ENCODE peak calls at places on chromosomes 4 and X, in six cellular contexts. One of them, this sample, is unnamed.

GRCh38 chrX:14039344-14039743 is 9.7 kb upstream of the GEMIN8 start:
- DNase-seq in effector memory CD8-positive, alpha-beta T cell: peak
- DNase-seq in kidney: no peak
- DNase-seq in NCI-H460: peak
- DNase-seq in KG1: peak
- DNase-seq in Karpas-422: peak
- DNase-seq in this sample: peak

GRCh38 chr4:3657917-3658913 is 108.0 kb upstream of the ADRA2C start:
- DNase-seq in KG1: no peak
- DNase-seq in NCI-H460: peak
- DNase-seq in effector memory CD8-positive, alpha-beta T cell: no peak
- DNase-seq in kidney: peak
- DNase-seq in Karpas-422: no peak
- DNase-seq in this sample: no peak

GRCh38 chr4:24262616-24263015 is 321.7 kb downstream of the DHX15 start:
- DNase-seq in effector memory CD8-positive, alpha-beta T cell: no peak
- DNase-seq in kidney: no peak
- DNase-seq in Karpas-422: no peak
- DNase-seq in NCI-H460: no peak
- DNase-seq in KG1: no peak
- DNase-seq in this sample: no peak

GRCh38 chrX:71081348-71082148 is 13.4 kb upstream of the SNX12 start:
- DNase-seq in effector memory CD8-positive, alpha-beta T cell: no peak
- DNase-seq in Karpas-422: no peak
- DNase-seq in KG1: no peak
- DNase-seq in kidney: no peak
- DNase-seq in NCI-H460: no peak
- DNase-seq in this sample: no peak

GRCh38 chr4:143653031-143653430 is 47.4 kb downstream of the FREM3 start:
- DNase-seq in NCI-H460: no peak
- DNase-seq in kidney: no peak
- DNase-seq in Karpas-422: no peak
- DNase-seq in effector memory CD8-positive, alpha-beta T cell: no peak
- DNase-seq in KG1: no peak
- DNase-seq in this sample: no peak

GRCh38 chr4:174522183-174523002 is at the start of gene HPGD:
- DNase-seq in Karpas-422: no peak
- DNase-seq in NCI-H460: no peak
- DNase-seq in KG1: no peak
- DNase-seq in kidney: peak
- DNase-seq in effector memory CD8-positive, alpha-beta T cell: peak
- DNase-seq in this sample: peak

GRCh38 chr4:147481577-147482109 is 746 bp downstream of the EDNRA start:
- DNase-seq in NCI-H460: no peak
- DNase-seq in effector memory CD8-positive, alpha-beta T cell: no peak
- DNase-seq in KG1: no peak
- DNase-seq in kidney: no peak
- DNase-seq in Karpas-422: no peak
- DNase-seq in this sample: peak

GRCh38 chr4:94131212-94131611 is 76.5 kb upstream of the SMARCAD1 start:
- DNase-seq in Karpas-422: no peak
- DNase-seq in kidney: no peak
- DNase-seq in KG1: no peak
- DNase-seq in NCI-H460: no peak
- DNase-seq in effector memory CD8-positive, alpha-beta T cell: no peak
- DNase-seq in this sample: no peak